ENCODE peak calls at places on chromosomes 4 and X, in five cellular contexts. H is A549, I is fibroblast of lung, U is endodermal cell, V is lung. B is an unnamed sample.

GRCh38 chr4:94603170-94603747 is 151.5 kb downstream of the PDLIM5 start:
- DNase-seq in H (peak; percentile 57), I (peak; percentile 78), U (no peak), V (peak; percentile 39), B (no peak)

GRCh38 chr4:16034010-16034829 is 49.6 kb downstream of the PROM1 start:
- DNase-seq in H (peak; percentile 27), I (peak; percentile 74), U (no peak), V (no peak), B (no peak)

GRCh38 chr4:87565746-87566145 is 36.6 kb upstream of the SPARCL1 start:
- DNase-seq in H (no peak), I (no peak), U (no peak), V (no peak), B (no peak)

GRCh38 chr4:6618386-6619115 is 21.9 kb upstream of the MRFAP1 start:
- DNase-seq in H (no peak), I (no peak), U (no peak), V (no peak), B (no peak)

GRCh38 chr4:127686656-127687055 is 43.5 kb upstream of the SLC25A31 start:
- DNase-seq in H (no peak), I (peak; percentile 58), U (no peak), V (no peak), B (no peak)

GRCh38 chr4:173420324-173420752 is 21.4 kb upstream of the SCRG1 start:
- DNase-seq in H (peak; percentile 5), I (peak; percentile 23), U (no peak), V (no peak), B (no peak)

GRCh38 chrX:53312946-53313745 is 31.8 kb upstream of the IQSEC2 start:
- DNase-seq in H (peak; percentile 47), I (peak; percentile 62), U (peak; percentile 87), V (peak; percentile 71), B (peak; percentile 45)

GRCh38 chr4:135485371-135485770 is 1283.8 kb upstream of the PABPC4L start:
- DNase-seq in H (no peak), I (peak; percentile 64), U (no peak), V (no peak), B (no peak)

GRCh38 chrX:20802036-20802435 is 535.3 kb upstream of the RPS6KA3 start:
- DNase-seq in H (no peak), I (no peak), U (no peak), V (no peak), B (no peak)

GRCh38 chrX:110462957-110463356 is 104.3 kb downstream of the RTL9 start:
- DNase-seq in H (no peak), I (no peak), U (peak; percentile 59), V (no peak), B (no peak)

GRCh38 chr4:53601251-53601764 is 10.0 kb upstream of the LNX1 start:
- DNase-seq in H (peak; percentile 18), I (no peak), U (peak; percentile 90), V (no peak), B (peak; percentile 67)

GRCh38 chr4:128281354-128281753 is 6.3 kb downstream of the PGRMC2 start:
- DNase-seq in H (no peak), I (no peak), U (no peak), V (no peak), B (no peak)

GRCh38 chrX:103099706-103100105 is 6.8 kb upstream of the NXF3 start:
- DNase-seq in H (no peak), I (peak; percentile 6), U (no peak), V (no peak), B (no peak)

GRCh38 chr4:7299051-7299907 is 106.9 kb downstream of the SORCS2 start:
- DNase-seq in H (no peak), I (no peak), U (no peak), V (no peak), B (no peak)

GRCh38 chrX:13387656-13388421 is 68.0 kb upstream of the ATXN3L start:
- DNase-seq in H (no peak), I (peak; percentile 80), U (no peak), V (no peak), B (no peak)

GRCh38 chr4:78661923-78662521 is 110.5 kb downstream of the ANXA3 start:
- DNase-seq in H (peak; percentile 71), I (no peak), U (no peak), V (no peak), B (no peak)

GRCh38 chr4:6342530-6343293 is 73.1 kb downstream of the WFS1 start:
- DNase-seq in H (peak; percentile 24), I (peak; percentile 14), U (no peak), V (no peak), B (no peak)

GRCh38 chr4:140309124-140309870 is 64.1 kb upstream of the SCOC start:
- DNase-seq in H (peak; percentile 1), I (peak; percentile 75), U (peak; percentile 78), V (no peak), B (no peak)

GRCh38 chrX:69165116-69165651 is at the start of gene PJA1:
- DNase-seq in H (peak; percentile 54), I (peak; percentile 72), U (peak; percentile 86), V (peak; percentile 57), B (peak; percentile 86)

GRCh38 chr4:164221631-164222030 is 532.3 kb upstream of the SMIM31 start:
- DNase-seq in H (no peak), I (peak; percentile 44), U (no peak), V (no peak), B (no peak)

GRCh38 chr4:77827343-77827742 is 8.2 kb upstream of the CNOT6L start:
- DNase-seq in H (no peak), I (no peak), U (no peak), V (no peak), B (no peak)

GRCh38 chr4:8380511-8381415 is 59.8 kb downstream of the ACOX3 start:
- DNase-seq in H (no peak), I (no peak), U (no peak), V (no peak), B (no peak)

GRCh38 chrX:129693343-129693742 is 38.6 kb upstream of the APLN start:
- DNase-seq in H (no peak), I (no peak), U (no peak), V (peak; percentile 19), B (no peak)

GRCh38 chrX:133850414-133850813 is 135.0 kb downstream of the GPC3 start:
- DNase-seq in H (no peak), I (no peak), U (no peak), V (no peak), B (no peak)

GRCh38 chr4:80221161-80221560 is 23.9 kb downstream of the PRDM8 start:
- DNase-seq in H (no peak), I (peak; percentile 24), U (no peak), V (no peak), B (no peak)

GRCh38 chrX:52934704-52935468 is 23.4 kb downstream of the FAM156A start:
- DNase-seq in H (peak; percentile 94), I (peak; percentile 96), U (peak; percentile 95), V (peak; percentile 95), B (peak; percentile 98)

GRCh38 chr4:7310441-7310840 is 118.1 kb downstream of the SORCS2 start:
- DNase-seq in H (no peak), I (no peak), U (no peak), V (no peak), B (no peak)

GRCh38 chr4:94131212-94131611 is 76.5 kb upstream of the SMARCAD1 start:
- DNase-seq in H (no peak), I (no peak), U (no peak), V (no peak), B (no peak)

GRCh38 chrX:65551489-65552339 is 17.1 kb upstream of the LAS1L start:
- DNase-seq in H (no peak), I (no peak), U (no peak), V (no peak), B (no peak)

GRCh38 chr4:151527699-151528098 is 118.7 kb downstream of the FHIP1A start:
- DNase-seq in H (no peak), I (no peak), U (no peak), V (no peak), B (no peak)

GRCh38 chr4:46506876-46507275 is 116.9 kb upstream of the GABRA2 start:
- DNase-seq in H (no peak), I (peak; percentile 7), U (no peak), V (no peak), B (no peak)

GRCh38 chrX:46554942-46555341 is 9.7 kb upstream of the ZNF674 start:
- DNase-seq in H (peak; percentile 36), I (no peak), U (no peak), V (no peak), B (no peak)

GRCh38 chr4:85577307-85577706 is 102.4 kb downstream of the ARHGAP24 start:
- DNase-seq in H (no peak), I (no peak), U (no peak), V (no peak), B (no peak)
- H3K27ac ChIP-seq in H (no peak overlapping the region), I (no peak overlapping the region), U (no peak overlapping the region), V (no peak overlapping the region), B (no peak overlapping the region)

DNA sequence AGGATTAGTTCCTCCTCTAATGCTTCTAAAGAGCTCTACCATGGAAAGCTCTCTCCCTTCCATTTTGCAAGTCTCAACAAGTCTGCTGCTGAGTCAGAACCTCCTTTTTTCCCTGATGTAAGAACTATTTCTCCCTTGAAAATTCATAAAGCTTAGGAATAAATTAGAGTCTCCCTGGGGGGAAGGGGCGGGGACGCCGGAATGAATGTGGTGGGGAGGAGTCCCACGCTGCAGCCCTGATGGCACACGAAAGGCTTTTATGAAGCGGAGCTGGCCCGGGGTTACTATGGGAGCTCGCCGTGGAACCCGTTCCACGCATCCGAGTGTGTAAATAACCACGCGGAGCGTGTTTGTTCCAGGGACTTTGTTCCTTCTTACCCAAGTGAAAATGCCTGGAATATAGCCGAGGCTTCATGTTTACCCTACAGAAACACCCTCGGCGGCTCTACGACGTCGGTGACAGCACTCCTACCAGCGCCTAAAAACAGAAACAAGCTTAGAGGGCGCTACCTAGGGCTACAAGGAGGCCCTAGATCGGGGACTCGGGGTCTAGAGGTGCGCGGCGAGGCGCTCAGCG is 945 bp upstream of the CPEB2 start:
- DNase-seq in H (peak; percentile 79), I (peak; percentile 92), U (peak; percentile 82), V (peak; percentile 80), B (peak; percentile 77)
- TF ChIP-seq CTCF in H (no peak), I (no peak), U (no peak), V (no peak), B (no peak)

DNA sequence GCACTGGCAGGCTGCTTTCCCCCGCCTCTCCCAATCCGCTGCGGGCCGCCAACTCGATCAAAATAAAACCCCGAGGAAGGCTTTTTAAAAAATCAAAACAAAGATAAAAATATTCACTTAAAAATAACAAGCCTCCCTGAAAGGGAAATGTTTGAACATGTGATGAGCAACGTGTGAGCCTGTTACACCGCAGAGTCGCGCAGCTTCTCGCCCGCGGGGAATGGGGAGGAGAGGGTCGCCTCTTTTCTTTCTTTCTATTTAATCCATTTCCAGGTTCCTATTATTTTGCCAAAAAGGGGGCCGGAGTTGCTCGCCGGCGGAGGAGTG is 326.0 kb upstream of the F9 start:
- DNase-seq in H (no peak), I (no peak), U (no peak), V (no peak), B (no peak)
- H3K4me3 ChIP-seq in H (peak overlapping the region; percentile 42), I (peak overlapping the region; percentile 21), U (peak overlapping the region; percentile 81), V (peak overlapping the region; percentile 19), B (peak overlapping the region; percentile 20)

DNA sequence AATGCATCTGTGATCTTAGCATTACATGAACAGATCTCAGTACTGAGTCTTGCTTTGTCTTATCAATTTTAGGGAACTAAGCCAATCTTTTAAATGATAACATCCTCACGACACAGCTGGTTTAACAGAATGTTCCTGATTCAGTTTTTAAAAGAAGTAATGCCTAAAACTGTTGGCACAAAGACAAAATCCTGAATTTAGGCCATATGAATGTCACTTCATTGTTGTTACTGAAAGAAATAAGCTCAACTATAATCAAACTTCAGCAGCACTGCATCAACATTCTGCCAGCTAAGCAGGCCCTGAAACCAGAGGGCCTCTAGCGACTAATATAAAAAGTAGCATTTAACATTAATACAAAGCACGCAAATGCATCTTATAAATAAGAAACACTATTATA is 130.6 kb downstream of the FRYL start:
- DNase-seq in H (no peak), I (no peak), U (no peak), V (no peak), B (no peak)
- H3K27ac ChIP-seq in H (no peak overlapping the region), I (no peak overlapping the region), U (no peak overlapping the region), V (no peak overlapping the region), B (no peak overlapping the region)

B was measured in pancreas.